ENCODE peak calls at places on chromosomes 16 and 17, in nine cellular contexts. X is right lobe of liver, P is H1, B is prostate gland, R is tibial nerve, M is A549, F is endothelial cell of umbilical vein, Y is K562, L is heart left ventricle. J is an unnamed sample.

GRCh38 chr16:60271382-60272180 is 1537.5 kb upstream of the GOT2 start:
- DNase-seq in X (no peak), P (no peak), B (no peak), R (no peak), M (no peak), F (no peak), Y (no peak), L (no peak), J (no peak)

GRCh38 chr17:78921437-78921971 is 3.7 kb downstream of the TIMP2 start:
- DNase-seq in X (no peak), P (no peak), B (no peak), R (no peak), M (no peak), F (no peak), Y (no peak), L (peak; percentile 65), J (no peak)

GRCh38 chr17:1796800-1797199 is 32.9 kb downstream of the SMYD4 start:
- DNase-seq in X (no peak), P (no peak), B (no peak), R (no peak), M (no peak), F (no peak), Y (no peak), L (no peak), J (no peak)

GRCh38 chr17:42937712-42938596 is 26.3 kb downstream of the AARSD1 start:
- DNase-seq in X (peak; percentile 23), P (peak; percentile 55), B (no peak), R (peak; percentile 28), M (peak; percentile 78), F (peak; percentile 65), Y (peak; percentile 54), L (peak; percentile 37), J (no peak)

GRCh38 chr17:63445571-63446217 is 412 bp downstream of the CYB561 start:
- DNase-seq in X (peak; percentile 55), P (peak; percentile 92), B (peak; percentile 46), R (no peak), M (peak; percentile 76), F (peak; percentile 63), Y (no peak), L (no peak), J (no peak)

GRCh38 chr16:64991011-64991410 is 130.9 kb downstream of the CDH11 start:
- DNase-seq in X (no peak), P (no peak), B (no peak), R (no peak), M (no peak), F (no peak), Y (no peak), L (no peak), J (no peak)

GRCh38 chr16:4556112-4556511 is at the start of gene C16orf96:
- DNase-seq in X (no peak), P (no peak), B (no peak), R (no peak), M (peak; percentile 19), F (no peak), Y (no peak), L (no peak), J (no peak)

GRCh38 chr17:45040459-45040858 is 11.0 kb downstream of the DCAKD start:
- DNase-seq in X (no peak), P (peak; percentile 55), B (no peak), R (no peak), M (no peak), F (no peak), Y (no peak), L (no peak), J (no peak)

GRCh38 chr17:31593806-31594205 is 202.3 kb downstream of the RAB11FIP4 start:
- DNase-seq in X (no peak), P (no peak), B (no peak), R (no peak), M (no peak), F (no peak), Y (no peak), L (peak; percentile 44), J (no peak)

DNA sequence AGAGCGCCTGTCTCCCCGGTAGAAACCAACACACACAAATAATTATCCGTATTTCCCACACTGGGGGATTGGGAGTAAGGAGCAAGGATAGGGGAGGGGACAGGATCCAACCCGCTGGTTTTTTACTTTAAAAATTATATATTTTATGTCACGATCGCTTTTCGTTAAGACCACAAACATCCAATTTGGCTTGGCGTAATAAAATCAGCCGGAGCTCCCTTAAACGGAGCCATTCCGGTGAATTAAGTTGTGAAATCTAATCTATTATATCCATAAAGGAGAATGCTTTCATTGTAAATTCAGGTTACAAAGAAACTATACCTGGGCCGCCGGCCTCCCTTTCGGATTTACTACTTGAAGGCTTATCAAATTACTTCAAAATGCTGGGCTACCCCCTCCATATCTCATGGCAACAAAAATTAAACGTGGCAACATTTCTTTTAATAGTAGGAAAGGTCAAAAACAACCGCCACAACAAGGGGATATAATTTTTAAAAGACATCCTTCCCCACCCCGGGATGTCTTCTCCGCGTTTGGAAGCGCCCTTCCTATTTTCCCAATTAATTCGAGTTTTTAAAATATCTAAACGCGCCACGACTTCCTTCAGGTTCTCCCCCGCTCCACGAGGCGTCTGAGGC is 47.1 kb upstream of the SLC38A10 start:
- DNase-seq in X (no peak), P (no peak), B (no peak), R (no peak), M (no peak), F (peak; percentile 35), Y (no peak), L (no peak), J (no peak)
- TF ChIP-seq POLR2A in X (no peak), P (no peak), B (no peak), R (no peak), M (no peak), F (no peak), Y (no peak), L (no peak), J (no peak)

DNA sequence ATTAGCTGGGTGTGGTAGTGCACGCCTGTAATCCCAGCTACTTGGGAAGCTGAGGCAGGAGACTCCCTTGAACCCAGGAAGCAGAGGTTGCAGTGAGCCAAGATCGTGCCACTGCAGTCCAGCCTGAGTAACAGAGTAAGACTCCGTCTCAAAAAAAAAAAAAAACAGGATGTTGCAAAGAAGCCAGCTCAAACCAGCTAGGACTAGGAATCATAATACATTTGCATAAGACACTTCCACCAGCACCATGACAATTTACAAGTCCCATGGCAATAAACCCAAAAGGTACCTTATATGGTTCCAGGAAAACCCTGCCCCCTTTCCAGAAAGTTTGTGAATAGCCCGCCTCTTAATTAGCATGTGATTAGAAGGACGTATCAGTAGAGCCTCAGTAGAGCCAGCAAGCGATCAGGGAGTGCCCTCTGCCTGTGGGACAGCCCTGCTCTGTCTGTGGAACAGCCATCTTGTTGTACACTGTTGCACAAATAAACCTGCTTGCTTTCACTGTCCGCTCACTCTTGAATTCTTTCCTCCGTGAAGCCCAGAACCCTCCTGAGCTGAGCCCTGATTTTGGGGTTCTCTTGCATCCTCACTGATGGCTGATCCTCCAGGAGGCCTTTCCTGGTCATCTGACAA is 14.1 kb downstream of the NUPR1 start:
- DNase-seq in X (peak; percentile 82), P (no peak), B (no peak), R (no peak), M (no peak), F (no peak), Y (no peak), L (no peak), J (no peak)
- TF ChIP-seq CTCF in X (no peak), P (no peak), B (no peak), R (no peak), M (no peak), F (no peak), Y (peak; percentile 58), L (no peak), J (no peak)

DNA sequence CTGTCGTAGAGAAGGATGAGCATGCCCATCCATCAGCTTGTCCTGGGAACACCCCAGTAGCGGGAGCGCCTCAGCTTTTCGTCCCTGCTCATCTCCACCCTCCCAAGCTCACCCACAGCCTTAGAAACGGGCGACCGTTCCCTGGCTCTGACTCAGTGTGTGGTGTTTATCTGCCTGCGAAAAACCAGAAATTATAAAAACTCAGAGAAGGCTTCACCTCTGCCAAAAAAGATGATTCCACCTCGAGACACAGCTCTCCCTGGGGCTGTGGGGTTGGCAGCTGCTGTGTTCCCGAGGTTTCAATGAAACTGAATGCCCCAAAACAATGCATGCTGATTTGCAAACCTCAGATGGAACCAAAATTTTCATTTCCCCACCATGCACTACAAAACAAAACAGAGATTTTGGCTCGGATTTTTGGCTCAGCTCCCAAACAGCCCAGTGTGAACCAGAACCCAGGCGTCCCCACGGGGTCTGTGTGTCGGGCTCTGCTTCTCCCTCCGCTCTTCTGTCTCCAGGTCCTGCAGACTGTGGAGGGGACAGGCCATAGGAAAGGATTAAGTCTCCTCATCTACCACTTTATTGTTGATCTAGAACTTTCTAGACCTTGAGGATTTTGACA is 62.4 kb upstream of the MED9 start:
- DNase-seq in X (no peak), P (no peak), B (no peak), R (peak; percentile 59), M (no peak), F (no peak), Y (no peak), L (no peak), J (no peak)
- H3K4me3 ChIP-seq in X (no peak overlapping the region), P (no peak overlapping the region), B (peak overlapping the region; percentile 7), R (no peak overlapping the region), M (no peak overlapping the region), F (no peak overlapping the region), Y (no peak overlapping the region), L (peak overlapping the region; percentile 1), J (no peak overlapping the region)

DNA sequence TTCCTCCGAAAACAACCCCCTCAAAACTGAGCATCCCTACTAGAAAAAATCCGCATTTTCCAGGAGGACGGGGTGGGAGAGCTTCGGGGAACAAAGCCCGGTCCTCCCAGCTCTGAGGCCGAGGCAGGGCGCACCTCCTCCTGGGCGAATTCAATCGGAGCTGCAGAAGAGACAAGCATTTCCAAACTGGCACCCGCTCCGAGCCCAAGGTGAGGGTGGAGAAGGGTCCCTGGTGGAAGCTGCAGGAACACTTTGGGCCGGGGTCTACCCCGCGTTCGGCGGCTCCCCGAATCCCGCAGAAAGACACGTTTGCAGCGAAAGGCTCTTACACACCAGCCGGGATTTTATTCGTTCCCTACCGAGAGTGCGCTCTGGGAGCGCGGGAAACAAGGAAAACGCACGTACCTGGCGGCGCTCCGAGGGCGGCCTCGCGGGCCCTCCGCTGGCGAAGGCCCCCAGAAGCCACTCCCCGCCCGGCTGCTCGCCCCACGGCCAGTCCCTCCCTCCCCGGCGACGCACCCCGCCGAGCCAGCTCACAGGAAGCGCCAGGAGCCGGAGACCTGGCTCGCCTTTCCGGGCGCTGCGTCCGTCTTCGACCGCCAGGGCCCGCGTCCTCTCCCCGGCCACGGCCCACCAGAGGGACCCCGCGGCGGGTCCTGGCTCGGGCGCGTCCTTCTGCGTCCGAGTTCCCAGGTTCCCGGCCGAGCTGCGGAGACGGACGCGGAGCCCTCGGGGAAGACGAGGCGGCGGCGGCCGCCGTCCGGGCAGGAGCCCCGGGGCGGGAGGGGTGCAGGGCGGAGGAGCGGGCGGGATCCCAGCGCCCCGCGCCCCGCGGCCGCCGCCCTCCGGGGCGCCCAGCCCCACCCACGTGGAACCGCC is 49.8 kb upstream of the BAHCC1 start:
- DNase-seq in X (peak; percentile 89), P (peak; percentile 88), B (peak; percentile 77), R (peak; percentile 66), M (peak; percentile 91), F (peak; percentile 86), Y (peak; percentile 79), L (peak; percentile 93), J (peak; percentile 98)
- TF ChIP-seq POLR2A in X (peak; percentile 89), P (no peak), B (peak; percentile 71), R (peak; percentile 49), M (peak; percentile 73), F (peak; percentile 56), Y (peak; percentile 49), L (no peak), J (no peak)

J was measured in lower leg skin.